ENCODE peak calls at places on chromosomes 2 and 18, in five cellular contexts. One of them, this sample, is unnamed.

GRCh38 chr18:12287131-12287681 is 20.8 kb upstream of the TUBB6 start:
- DNase-seq in HCT116: no peak
- DNase-seq in H1: no peak
- DNase-seq in K562: no peak
- DNase-seq in GM12878: no peak
- DNase-seq in this sample: no peak

GRCh38 chr2:195561205-195562032 is 95.6 kb upstream of the SLC39A10 start:
- DNase-seq in K562: no peak
- DNase-seq in H1: no peak
- DNase-seq in GM12878: peak; percentile 82
- DNase-seq in HCT116: no peak
- DNase-seq in this sample: peak; percentile 54

GRCh38 chr18:62828852-62829251 is 113.5 kb downstream of the PHLPP1 start:
- DNase-seq in H1: no peak
- DNase-seq in HCT116: no peak
- DNase-seq in GM12878: no peak
- DNase-seq in K562: no peak
- DNase-seq in this sample: no peak

GRCh38 chr2:73215254-73215653 is 1.2 kb downstream of the SMYD5 start:
- DNase-seq in H1: no peak
- DNase-seq in K562: no peak
- DNase-seq in GM12878: no peak
- DNase-seq in HCT116: no peak
- DNase-seq in this sample: no peak

GRCh38 chr18:72672364-72673151 is 128.4 kb upstream of the CBLN2 start:
- DNase-seq in H1: no peak
- DNase-seq in GM12878: no peak
- DNase-seq in HCT116: no peak
- DNase-seq in K562: peak; percentile 10
- DNase-seq in this sample: peak; percentile 51

GRCh38 chr18:65788373-65788772 is 37.6 kb downstream of the CDH7 start:
- DNase-seq in K562: no peak
- DNase-seq in H1: no peak
- DNase-seq in HCT116: no peak
- DNase-seq in GM12878: no peak
- DNase-seq in this sample: no peak

GRCh38 chr2:3279236-3279960 is 98.2 kb downstream of the EIPR1 start:
- DNase-seq in K562: no peak
- DNase-seq in GM12878: no peak
- DNase-seq in HCT116: no peak
- DNase-seq in H1: no peak
- DNase-seq in this sample: no peak

GRCh38 chr2:143816927-143817326 is 687.7 kb downstream of the ARHGAP15 start:
- DNase-seq in GM12878: no peak
- DNase-seq in HCT116: no peak
- DNase-seq in H1: no peak
- DNase-seq in K562: no peak
- DNase-seq in this sample: no peak

GRCh38 chr2:232781765-232782164 is 5.4 kb upstream of the KCNJ13 start:
- DNase-seq in HCT116: no peak
- DNase-seq in K562: no peak
- DNase-seq in H1: no peak
- DNase-seq in GM12878: peak; percentile 55
- DNase-seq in this sample: peak; percentile 45

GRCh38 chr18:28411806-28412205 is 234.9 kb upstream of the CDH2 start:
- DNase-seq in K562: no peak
- DNase-seq in HCT116: no peak
- DNase-seq in H1: no peak
- DNase-seq in GM12878: no peak
- DNase-seq in this sample: no peak
- TF ChIP-seq MAX in K562: no peak
- TF ChIP-seq MAX in HCT116: no peak
- TF ChIP-seq MAX in H1: no peak
- TF ChIP-seq MAX in GM12878: no peak
- TF ChIP-seq MAX in this sample: no peak

GRCh38 chr18:45775241-45775676 is 50.2 kb upstream of the SIGLEC15 start:
- DNase-seq in H1: peak; percentile 75
- DNase-seq in GM12878: no peak
- DNase-seq in K562: peak; percentile 15
- DNase-seq in HCT116: peak; percentile 69
- DNase-seq in this sample: no peak
- TF ChIP-seq POLR2A in H1: peak; percentile 89
- TF ChIP-seq POLR2A in GM12878: peak; percentile 76
- TF ChIP-seq POLR2A in K562: no peak
- TF ChIP-seq POLR2A in HCT116: peak; percentile 80
- TF ChIP-seq POLR2A in this sample: no peak

GRCh38 chr18:25827961-25828561 is 262.4 kb downstream of the SS18 start:
- DNase-seq in H1: no peak
- DNase-seq in GM12878: no peak
- DNase-seq in K562: no peak
- DNase-seq in HCT116: no peak
- DNase-seq in this sample: no peak
- TF ChIP-seq MAX in H1: no peak
- TF ChIP-seq MAX in GM12878: no peak
- TF ChIP-seq MAX in K562: no peak
- TF ChIP-seq MAX in HCT116: no peak
- TF ChIP-seq MAX in this sample: no peak

GRCh38 chr2:62708751-62709150 is 3.2 kb downstream of the EHBP1 start:
- DNase-seq in HCT116: no peak
- DNase-seq in H1: no peak
- DNase-seq in GM12878: no peak
- DNase-seq in K562: no peak
- DNase-seq in this sample: no peak

GRCh38 chr2:62704654-62705006 is 883 bp upstream of the EHBP1 start:
- DNase-seq in GM12878: no peak
- DNase-seq in H1: no peak
- DNase-seq in HCT116: no peak
- DNase-seq in K562: no peak
- DNase-seq in this sample: no peak

GRCh38 chr2:62706721-62707516 is 1.4 kb downstream of the EHBP1 start:
- DNase-seq in K562: no peak
- DNase-seq in H1: no peak
- DNase-seq in HCT116: no peak
- DNase-seq in GM12878: no peak
- DNase-seq in this sample: peak; percentile 8

GRCh38 chr2:62705007-62705829 is at the start of gene EHBP1:
- DNase-seq in H1: peak; percentile 99
- DNase-seq in HCT116: peak; percentile 100
- DNase-seq in GM12878: peak; percentile 95
- DNase-seq in K562: peak; percentile 100
- DNase-seq in this sample: peak; percentile 99

GRCh38 chr2:62705859-62706720 is 577 bp downstream of the EHBP1 start:
- DNase-seq in GM12878: no peak
- DNase-seq in K562: peak; percentile 65
- DNase-seq in H1: peak; percentile 77
- DNase-seq in HCT116: no peak
- DNase-seq in this sample: peak; percentile 77
- TF ChIP-seq POLR2A in GM12878: peak; percentile 19
- TF ChIP-seq POLR2A in K562: peak; percentile 32
- TF ChIP-seq POLR2A in H1: no peak
- TF ChIP-seq POLR2A in HCT116: no peak
- TF ChIP-seq POLR2A in this sample: no peak

GRCh38 chr2:121089005-121089510 is 195.9 kb downstream of the TFCP2L1 start:
- DNase-seq in H1: no peak
- DNase-seq in GM12878: no peak
- DNase-seq in K562: no peak
- DNase-seq in HCT116: no peak
- DNase-seq in this sample: no peak

GRCh38 chr2:121090088-121090715 is 194.8 kb downstream of the TFCP2L1 start:
- DNase-seq in H1: no peak
- DNase-seq in K562: no peak
- DNase-seq in HCT116: no peak
- DNase-seq in GM12878: no peak
- DNase-seq in this sample: no peak

GRCh38 chr2:121086450-121086849 is 198.6 kb downstream of the TFCP2L1 start:
- DNase-seq in K562: no peak
- DNase-seq in GM12878: no peak
- DNase-seq in H1: no peak
- DNase-seq in HCT116: no peak
- DNase-seq in this sample: no peak

GRCh38 chr2:121087117-121087516 is 197.9 kb downstream of the TFCP2L1 start:
- DNase-seq in H1: no peak
- DNase-seq in HCT116: no peak
- DNase-seq in K562: no peak
- DNase-seq in GM12878: no peak
- DNase-seq in this sample: no peak

GRCh38 chr2:121088251-121089004 is 196.6 kb downstream of the TFCP2L1 start:
- DNase-seq in H1: no peak
- DNase-seq in K562: no peak
- DNase-seq in GM12878: no peak
- DNase-seq in HCT116: no peak
- DNase-seq in this sample: no peak
- TF ChIP-seq MAX in H1: no peak
- TF ChIP-seq MAX in K562: no peak
- TF ChIP-seq MAX in GM12878: no peak
- TF ChIP-seq MAX in HCT116: no peak
- TF ChIP-seq MAX in this sample: no peak

GRCh38 chr2:19358242-19359020 is at the start of gene OSR1:
- DNase-seq in K562: no peak
- DNase-seq in GM12878: no peak
- DNase-seq in H1: peak; percentile 84
- DNase-seq in HCT116: no peak
- DNase-seq in this sample: no peak
- TF ChIP-seq POLR2A in K562: no peak
- TF ChIP-seq POLR2A in GM12878: no peak
- TF ChIP-seq POLR2A in H1: no peak
- TF ChIP-seq POLR2A in HCT116: no peak
- TF ChIP-seq POLR2A in this sample: no peak

GRCh38 chr18:70494524-70494923 is 205.7 kb downstream of the SOCS6 start:
- DNase-seq in K562: no peak
- DNase-seq in H1: no peak
- DNase-seq in HCT116: no peak
- DNase-seq in GM12878: no peak
- DNase-seq in this sample: no peak
- TF ChIP-seq MAX in K562: no peak
- TF ChIP-seq MAX in H1: no peak
- TF ChIP-seq MAX in HCT116: no peak
- TF ChIP-seq MAX in GM12878: no peak
- TF ChIP-seq MAX in this sample: no peak

GRCh38 chr2:1676913-1677832 is 67.1 kb downstream of the PXDN start:
- DNase-seq in HCT116: no peak
- DNase-seq in H1: no peak
- DNase-seq in GM12878: no peak
- DNase-seq in K562: no peak
- DNase-seq in this sample: no peak

GRCh38 chr2:1674276-1674675 is 70.0 kb downstream of the PXDN start:
- DNase-seq in GM12878: no peak
- DNase-seq in H1: no peak
- DNase-seq in HCT116: no peak
- DNase-seq in K562: no peak
- DNase-seq in this sample: no peak

GRCh38 chr2:1676091-1676912 is 68.0 kb downstream of the PXDN start:
- DNase-seq in HCT116: no peak
- DNase-seq in K562: no peak
- DNase-seq in GM12878: no peak
- DNase-seq in H1: no peak
- DNase-seq in this sample: no peak

GRCh38 chr2:1674766-1675397 is 69.4 kb downstream of the PXDN start:
- DNase-seq in GM12878: no peak
- DNase-seq in HCT116: no peak
- DNase-seq in H1: no peak
- DNase-seq in K562: no peak
- DNase-seq in this sample: no peak

DNA sequence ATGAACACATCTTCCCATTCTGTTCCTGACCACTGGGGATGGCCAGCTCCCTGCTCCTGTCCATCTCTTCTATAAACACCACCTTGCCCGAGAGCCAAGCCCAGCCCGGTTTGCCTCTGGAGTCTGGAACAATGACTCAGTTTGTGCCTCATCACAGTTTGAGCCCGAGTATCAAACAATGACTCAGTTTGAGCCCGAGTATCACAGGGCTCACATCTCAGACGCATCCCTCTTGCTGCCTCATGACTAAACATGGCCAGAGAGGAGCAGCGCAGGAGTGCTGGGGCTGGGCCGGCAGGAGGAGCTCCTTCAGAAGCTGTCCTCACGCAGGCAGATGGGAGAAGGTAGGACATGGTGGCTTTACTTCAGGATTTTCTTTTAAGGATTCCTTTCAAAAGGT is 68.7 kb downstream of the PXDN start:
- DNase-seq in H1: no peak
- DNase-seq in K562: no peak
- DNase-seq in HCT116: peak; percentile 34
- DNase-seq in GM12878: no peak
- DNase-seq in this sample: no peak
- TF ChIP-seq POLR2A in H1: no peak
- TF ChIP-seq POLR2A in K562: no peak
- TF ChIP-seq POLR2A in HCT116: no peak
- TF ChIP-seq POLR2A in GM12878: no peak
- TF ChIP-seq POLR2A in this sample: no peak

DNA sequence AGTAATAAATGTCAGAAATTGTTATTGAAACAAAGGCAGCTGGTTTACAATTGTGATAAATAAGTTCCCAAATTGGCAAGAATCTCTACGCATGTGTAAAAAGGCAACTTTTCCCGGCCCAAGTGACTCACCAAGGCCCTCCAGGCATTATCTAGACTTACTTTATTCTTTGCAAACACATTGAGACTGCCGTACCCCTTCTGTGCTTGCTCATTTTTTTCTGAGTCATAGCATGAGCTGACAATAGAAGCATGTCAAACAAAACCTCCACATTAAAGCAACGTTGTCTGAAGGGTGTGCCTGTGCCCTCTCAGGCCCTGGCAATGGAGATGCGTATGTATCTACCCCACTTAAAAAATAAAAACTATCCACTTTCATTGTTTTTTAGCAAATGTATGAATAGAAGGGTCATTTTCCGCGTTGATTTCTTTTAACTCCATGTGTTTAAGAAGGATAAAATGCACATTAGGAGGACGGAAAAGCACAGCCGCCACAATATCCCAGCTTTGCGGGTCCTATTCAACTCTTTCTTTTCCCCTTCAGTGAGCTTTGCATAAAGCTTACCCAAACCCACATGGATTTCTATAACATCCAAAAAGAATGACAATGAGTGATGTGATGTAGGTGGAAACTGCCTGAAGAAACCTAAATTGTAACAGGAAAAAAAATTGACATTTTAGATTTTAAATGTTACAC is 298.2 kb downstream of the CDCA7 start:
- DNase-seq in H1: no peak
- DNase-seq in HCT116: peak; percentile 95
- DNase-seq in K562: no peak
- DNase-seq in GM12878: no peak
- DNase-seq in this sample: no peak
- TF ChIP-seq MAX in H1: no peak
- TF ChIP-seq MAX in HCT116: peak; percentile 73
- TF ChIP-seq MAX in K562: no peak
- TF ChIP-seq MAX in GM12878: no peak
- TF ChIP-seq MAX in this sample: no peak

This sample was measured in NB4.